ENCODE peak calls at places on chromosomes 16 and 17, in seven cellular contexts. B, S, O, K, E, F and U are unnamed samples.

GRCh38 chr16:681746-682427 is 1.7 kb downstream of the STUB1 start:
- DNase-seq in B (no peak), S (no peak), O (no peak), K (no peak), E (peak), F (no peak), U (no peak)

GRCh38 chr17:16269658-16270057 is 52.6 kb downstream of the PIGL start:
- DNase-seq in B (no peak), S (no peak), O (no peak), K (no peak), E (peak), F (no peak), U (no peak)

GRCh38 chr17:61904094-61904710 is 23.6 kb downstream of the INTS2 start:
- DNase-seq in B (no peak), S (no peak), O (no peak), K (no peak), E (no peak), F (no peak), U (no peak)

GRCh38 chr17:7977805-7978204 is 24.6 kb upstream of the GUCY2D start:
- DNase-seq in B (no peak), S (no peak), O (no peak), K (no peak), E (no peak), F (no peak), U (no peak)

GRCh38 chr17:9880582-9880999 is 24.5 kb downstream of the RCVRN start:
- DNase-seq in B (no peak), S (no peak), O (peak), K (no peak), E (peak), F (no peak), U (no peak)

GRCh38 chr17:32628645-32629044 is 141.9 kb downstream of the CDK5R1 start:
- DNase-seq in B (no peak), S (no peak), O (no peak), K (no peak), E (no peak), F (no peak), U (no peak)

GRCh38 chr17:62750502-62751349 is 57.4 kb downstream of the MARCHF10 start:
- DNase-seq in B (peak), S (no peak), O (no peak), K (peak), E (peak), F (no peak), U (peak)

GRCh38 chr17:65385726-65386125 is 175.7 kb downstream of the AXIN2 start:
- DNase-seq in B (no peak), S (no peak), O (no peak), K (no peak), E (no peak), F (no peak), U (no peak)

GRCh38 chr17:29212681-29213121 is 32.5 kb upstream of the MYO18A start:
- DNase-seq in B (no peak), S (no peak), O (no peak), K (no peak), E (no peak), F (no peak), U (no peak)

DNA sequence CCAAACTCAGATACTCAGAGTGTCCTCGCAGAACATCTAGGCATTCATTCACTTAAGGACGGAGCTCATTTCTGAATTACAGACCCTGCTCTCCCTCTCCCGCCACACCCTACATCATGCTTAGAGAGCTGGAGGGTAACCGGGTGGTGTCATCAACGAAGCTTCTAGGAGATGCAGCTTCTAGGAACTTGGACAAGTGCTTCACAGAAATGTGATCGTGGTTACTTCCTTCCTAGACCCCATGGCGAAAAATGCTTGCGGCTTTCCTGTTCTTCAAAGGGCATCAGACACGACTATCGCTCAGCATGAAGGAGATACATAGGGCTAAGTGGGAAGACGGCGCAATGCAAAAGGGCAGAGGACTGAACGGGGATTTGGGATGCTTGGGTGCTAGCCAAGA is 126.8 kb downstream of the ZFHX3 start:
- DNase-seq in B (no peak), S (no peak), O (no peak), K (no peak), E (no peak), F (no peak), U (no peak)
- TF ChIP-seq EZH2phosphoT487 in B (no peak), S (no peak), O (no peak), K (no peak), E (no peak), F (no peak), U (no peak)

GRCh38 chr17:27503636-27504035 is 47.4 kb downstream of the KSR1 start:
- DNase-seq in B (no peak), S (no peak), O (no peak), K (no peak), E (no peak), F (no peak), U (no peak)
- TF ChIP-seq CTCF in B (no peak), S (no peak), O (no peak), K (no peak), E (no peak), F (no peak), U (no peak)

GRCh38 chr17:39194985-39195524 is 2.4 kb downstream of the CACNB1 start:
- DNase-seq in B (no peak), S (no peak), O (no peak), K (peak), E (no peak), F (no peak), U (peak)
- H3K4me3 ChIP-seq in B (no peak), S (peak), O (no peak), K (peak), E (no peak), F (no peak), U (peak)

GRCh38 chr17:79544142-79544914 is 66.5 kb downstream of the RBFOX3 start:
- DNase-seq in B (peak), S (no peak), O (no peak), K (no peak), E (no peak), F (no peak), U (no peak)

GRCh38 chr17:79546386-79546785 is 64.5 kb downstream of the RBFOX3 start:
- DNase-seq in B (no peak), S (no peak), O (no peak), K (no peak), E (no peak), F (no peak), U (no peak)

GRCh38 chr17:79547586-79547985 is 63.3 kb downstream of the RBFOX3 start:
- DNase-seq in B (no peak), S (no peak), O (no peak), K (no peak), E (no peak), F (no peak), U (no peak)

GRCh38 chr17:79543566-79543965 is 67.3 kb downstream of the RBFOX3 start:
- DNase-seq in B (peak), S (no peak), O (no peak), K (no peak), E (no peak), F (no peak), U (no peak)

DNA sequence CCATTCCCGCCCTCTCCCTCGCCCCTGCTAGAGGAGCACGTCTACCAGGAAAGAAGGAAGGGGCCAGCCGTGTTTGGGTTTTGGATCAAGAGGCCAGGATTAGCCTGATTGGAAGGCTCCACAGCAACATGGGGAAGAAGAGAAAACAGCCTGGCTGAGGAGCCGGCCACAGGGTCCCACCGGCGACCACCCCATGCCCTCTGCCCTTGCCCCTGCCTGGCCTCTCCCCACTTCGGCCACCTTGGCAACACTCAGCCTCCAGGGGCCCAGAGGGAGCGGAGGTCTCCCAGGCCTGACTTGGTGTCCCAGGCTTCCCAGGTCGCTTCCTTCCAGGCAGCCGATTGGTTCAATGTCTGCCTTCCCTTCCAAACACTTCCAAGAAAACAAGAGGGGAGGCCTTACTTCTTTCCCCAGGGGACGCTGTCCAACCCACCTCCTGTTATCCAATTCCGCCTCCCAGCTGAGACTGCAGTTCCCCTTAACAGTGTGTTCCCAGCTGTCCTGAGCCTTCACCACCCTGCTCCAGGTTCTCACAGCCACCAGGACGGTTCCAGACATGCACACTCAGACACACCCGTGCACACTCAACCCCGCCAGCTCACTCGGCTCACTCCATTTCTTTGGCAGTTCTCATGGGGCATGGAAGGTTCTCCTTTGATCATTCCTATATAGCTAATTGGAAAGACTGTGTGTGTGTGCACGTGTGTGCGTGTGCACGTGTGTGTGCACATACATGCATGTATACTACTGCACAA is 65.4 kb downstream of the RBFOX3 start:
- DNase-seq in B (no peak), S (no peak), O (no peak), K (no peak), E (no peak), F (no peak), U (no peak)
- TF ChIP-seq EZH2phosphoT487 in B (no peak), S (no peak), O (no peak), K (no peak), E (no peak), F (no peak), U (no peak)

DNA sequence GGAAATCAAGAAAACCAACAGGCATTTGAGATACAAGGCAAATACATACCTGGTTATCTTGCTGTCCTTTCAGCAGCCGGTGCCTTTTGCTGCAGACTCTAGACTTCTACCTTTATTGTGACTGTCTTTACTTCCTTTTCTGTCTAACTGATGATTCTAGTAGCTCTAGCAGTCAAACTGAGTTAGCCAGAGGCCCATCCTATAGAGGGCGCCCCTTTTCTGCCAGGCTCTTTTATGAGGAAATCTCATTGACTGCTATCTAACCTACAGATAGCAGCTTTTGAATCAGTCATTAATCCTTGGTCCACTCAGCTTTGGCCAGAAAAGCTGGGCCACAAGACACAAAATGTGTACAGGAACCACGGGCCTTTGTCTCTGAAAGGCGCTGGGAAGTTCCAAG is 87.5 kb upstream of the WSB1 start:
- DNase-seq in B (no peak), S (peak), O (peak), K (no peak), E (no peak), F (no peak), U (peak)
- TF ChIP-seq CTCF in B (peak), S (peak), O (peak), K (no peak), E (peak), F (no peak), U (peak)

GRCh38 chr16:2459647-2460390 is at the start of gene TEDC2:
- DNase-seq in B (peak), S (peak), O (peak), K (peak), E (peak), F (peak), U (peak)
- H3K4me3 ChIP-seq in B (peak), S (peak), O (peak), K (peak), E (peak), F (peak), U (peak)

DNA sequence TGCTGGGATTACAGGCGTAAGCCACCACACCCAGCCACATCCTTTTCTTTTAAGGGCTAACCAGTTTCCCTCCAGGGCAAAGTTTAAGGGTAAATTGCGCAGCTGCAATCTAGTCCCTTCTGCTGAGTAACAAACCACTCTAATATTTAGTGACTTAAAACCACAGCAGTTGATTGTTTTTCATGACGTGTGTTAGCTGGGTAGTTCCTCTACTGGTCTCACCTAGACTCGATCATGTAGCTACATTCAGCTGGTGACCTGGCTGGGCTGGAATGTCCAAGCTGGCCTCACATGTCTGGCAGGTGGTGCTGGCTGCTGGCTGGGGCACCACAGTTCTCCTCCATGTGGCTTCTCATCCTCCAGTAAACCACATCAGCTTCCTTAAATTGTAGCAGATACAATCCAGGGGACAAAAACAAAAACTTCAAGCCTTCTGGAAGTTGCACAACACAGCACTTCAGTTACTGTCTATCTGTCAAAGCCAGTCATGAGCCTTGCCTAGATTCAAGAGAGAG is 75.5 kb downstream of the GPRC5B start:
- DNase-seq in B (no peak), S (no peak), O (no peak), K (no peak), E (peak), F (no peak), U (no peak)
- TF ChIP-seq EZH2phosphoT487 in B (no peak), S (no peak), O (no peak), K (no peak), E (no peak), F (no peak), U (no peak)

GRCh38 chr16:17229131-17229530 is 241.6 kb downstream of the XYLT1 start:
- DNase-seq in B (no peak), S (no peak), O (no peak), K (no peak), E (no peak), F (no peak), U (no peak)

GRCh38 chr16:17228708-17229055 is 242.1 kb downstream of the XYLT1 start:
- DNase-seq in B (no peak), S (no peak), O (no peak), K (no peak), E (no peak), F (no peak), U (no peak)

GRCh38 chr16:17225551-17225950 is 245.2 kb downstream of the XYLT1 start:
- DNase-seq in B (no peak), S (no peak), O (no peak), K (no peak), E (no peak), F (no peak), U (no peak)

GRCh38 chr16:17228048-17228707 is 242.6 kb downstream of the XYLT1 start:
- DNase-seq in B (no peak), S (no peak), O (no peak), K (peak), E (no peak), F (no peak), U (no peak)

DNA sequence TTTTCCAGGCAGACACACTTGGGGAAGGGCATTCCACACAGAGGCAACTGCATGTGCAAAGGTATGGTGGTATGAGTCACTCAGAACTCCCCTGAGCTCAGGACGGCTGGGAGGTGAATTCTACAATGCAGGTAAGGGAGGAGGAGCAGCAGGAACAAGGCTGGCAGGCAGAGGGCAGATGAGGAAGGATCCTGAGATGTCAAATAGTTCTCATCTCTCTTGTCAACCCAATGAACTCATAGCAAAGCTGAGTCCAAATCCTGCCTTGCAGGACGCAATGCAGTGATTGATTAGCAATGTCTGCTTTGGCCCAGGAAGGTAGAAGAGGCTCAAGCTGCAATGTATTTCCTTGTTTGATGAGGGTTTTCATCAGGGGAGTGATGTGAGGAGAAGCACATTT is 243.5 kb downstream of the XYLT1 start:
- DNase-seq in B (no peak), S (no peak), O (peak), K (no peak), E (no peak), F (peak), U (peak)
- TF ChIP-seq CTCF in B (no peak), S (no peak), O (peak), K (no peak), E (no peak), F (no peak), U (no peak)